ENCODE peak calls at places on chromosomes 11 and 22, in five cellular contexts. I is AG09309, E is suprapubic skin, V is spleen, C is HAP-1. L is an unnamed sample.

GRCh38 chr22:39325392-39325932 is 6.0 kb upstream of the RPL3 start:
- DNase-seq in I (no peak), E (no peak), V (no peak), C (no peak), L (no peak)

GRCh38 chr11:103358251-103358650 is 249.0 kb downstream of the DYNC2H1 start:
- DNase-seq in I (no peak), E (no peak), V (no peak), C (no peak), L (no peak)

GRCh38 chr11:56885182-56885581 is 103.5 kb upstream of the OR5AK2 start:
- DNase-seq in I (no peak), E (no peak), V (no peak), C (no peak), L (no peak)

GRCh38 chr11:9906043-9906791 is 242.3 kb downstream of the SWAP70 start:
- DNase-seq in I (peak), E (no peak), V (no peak), C (peak), L (no peak)

GRCh38 chr11:86062719-86063118 is 6.2 kb downstream of the PICALM start:
- DNase-seq in I (no peak), E (no peak), V (no peak), C (no peak), L (no peak)

GRCh38 chr11:29119691-29120328 is 897.0 kb downstream of the KCNA4 start:
- DNase-seq in I (peak), E (no peak), V (no peak), C (no peak), L (no peak)

GRCh38 chr11:69949327-69949726 is 128.8 kb upstream of the ANO1 start:
- DNase-seq in I (peak), E (no peak), V (peak), C (no peak), L (no peak)

GRCh38 chr11:2779981-2780849 is 80.4 kb upstream of the KCNQ1OT1 start:
- DNase-seq in I (no peak), E (peak), V (peak), C (no peak), L (no peak)

GRCh38 chr22:11629661-11630385 is 3898.2 kb upstream of the OR11H1 start:
- DNase-seq in I (no peak), E (no peak), V (peak), C (no peak), L (no peak)

GRCh38 chr22:31343235-31344191 is 2.6 kb downstream of the PATZ1 start:
- DNase-seq in I (no peak), E (no peak), V (peak), C (peak), L (no peak)

GRCh38 chr11:45371251-45371749 is 85.2 kb upstream of the SYT13 start:
- DNase-seq in I (peak), E (no peak), V (no peak), C (peak), L (peak)

GRCh38 chr11:16979708-16980622 is 34.2 kb downstream of the PLEKHA7 start:
- DNase-seq in I (no peak), E (peak), V (peak), C (no peak), L (no peak)

GRCh38 chr22:30743257-30744020 is 48.8 kb downstream of the OSBP2 start:
- DNase-seq in I (no peak), E (no peak), V (no peak), C (no peak), L (no peak)

GRCh38 chr11:469684-470667 is 19.9 kb downstream of the PTDSS2 start:
- DNase-seq in I (no peak), E (no peak), V (peak), C (no peak), L (no peak)

GRCh38 chr11:64849600-64850356 is 5.3 kb upstream of the CDC42BPG start:
- DNase-seq in I (no peak), E (no peak), V (no peak), C (no peak), L (no peak)

GRCh38 chr22:17237031-17237668 is 17.9 kb upstream of the ADA2 start:
- DNase-seq in I (no peak), E (no peak), V (no peak), C (no peak), L (no peak)

GRCh38 chr11:16358726-16359125 is 2.4 kb upstream of the SOX6 start:
- DNase-seq in I (no peak), E (no peak), V (no peak), C (no peak), L (no peak)

GRCh38 chr11:8039530-8040260 is 41.3 kb upstream of the TUB start:
- DNase-seq in I (no peak), E (peak), V (peak), C (no peak), L (no peak)

GRCh38 chr22:50218996-50219727 is 18.4 kb downstream of the SELENOO start:
- DNase-seq in I (no peak), E (no peak), V (no peak), C (peak), L (no peak)

GRCh38 chr11:126281245-126281644 is 1.6 kb upstream of the TIRAP start:
- DNase-seq in I (no peak), E (no peak), V (no peak), C (no peak), L (no peak)

GRCh38 chr11:14376920-14377319 is 17.9 kb upstream of the RRAS2 start:
- DNase-seq in I (no peak), E (no peak), V (no peak), C (no peak), L (no peak)

GRCh38 chr11:14381968-14382367 is 23.0 kb upstream of the RRAS2 start:
- DNase-seq in I (no peak), E (no peak), V (no peak), C (no peak), L (no peak)

GRCh38 chr11:14378171-14378570 is 19.2 kb upstream of the RRAS2 start:
- DNase-seq in I (no peak), E (no peak), V (no peak), C (no peak), L (no peak)

GRCh38 chr11:14380947-14381555 is 22.1 kb upstream of the RRAS2 start:
- DNase-seq in I (no peak), E (peak), V (peak), C (peak), L (no peak)

DNA sequence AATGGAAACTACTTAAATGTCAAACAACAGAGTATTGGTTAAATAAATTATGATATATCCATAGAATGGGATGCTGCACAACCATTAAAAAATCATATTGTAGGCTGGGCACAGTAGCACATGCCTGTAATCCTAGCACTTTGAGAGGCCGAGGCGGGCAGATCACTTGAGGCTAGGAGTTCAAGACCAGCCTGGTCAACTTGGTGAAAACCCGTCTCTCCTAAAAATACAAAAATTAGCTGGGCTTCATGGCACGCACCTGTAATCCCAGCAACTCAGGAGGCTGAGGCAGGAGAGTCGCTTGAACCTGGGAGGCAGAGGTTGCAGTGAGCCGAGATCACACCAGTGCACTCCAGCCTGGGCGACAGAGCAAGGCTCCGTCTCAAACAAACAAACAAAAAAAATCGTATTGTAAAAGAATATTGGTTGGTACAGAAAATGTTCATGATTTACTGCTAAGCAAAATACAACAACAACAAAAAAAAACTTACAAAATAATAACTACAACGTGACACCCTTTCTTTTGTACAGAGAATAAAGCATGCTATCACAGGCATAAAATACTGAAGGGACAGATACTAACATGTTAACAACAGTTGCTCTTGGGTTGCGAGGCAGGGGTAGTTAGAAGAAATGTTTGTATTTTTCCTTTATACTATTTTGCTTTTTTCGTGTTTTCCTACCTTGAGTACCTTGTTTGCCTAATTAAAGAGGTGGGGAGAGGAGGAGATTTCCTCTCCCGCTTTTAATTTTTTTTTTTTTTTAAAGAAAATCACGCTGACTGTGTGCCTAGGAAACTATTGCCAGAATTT is 21.3 kb upstream of the RRAS2 start:
- DNase-seq in I (no peak), E (no peak), V (no peak), C (no peak), L (no peak)
- H3K4me3 ChIP-seq in I (no peak), E (peak), V (no peak), C (no peak), L (no peak)

DNA sequence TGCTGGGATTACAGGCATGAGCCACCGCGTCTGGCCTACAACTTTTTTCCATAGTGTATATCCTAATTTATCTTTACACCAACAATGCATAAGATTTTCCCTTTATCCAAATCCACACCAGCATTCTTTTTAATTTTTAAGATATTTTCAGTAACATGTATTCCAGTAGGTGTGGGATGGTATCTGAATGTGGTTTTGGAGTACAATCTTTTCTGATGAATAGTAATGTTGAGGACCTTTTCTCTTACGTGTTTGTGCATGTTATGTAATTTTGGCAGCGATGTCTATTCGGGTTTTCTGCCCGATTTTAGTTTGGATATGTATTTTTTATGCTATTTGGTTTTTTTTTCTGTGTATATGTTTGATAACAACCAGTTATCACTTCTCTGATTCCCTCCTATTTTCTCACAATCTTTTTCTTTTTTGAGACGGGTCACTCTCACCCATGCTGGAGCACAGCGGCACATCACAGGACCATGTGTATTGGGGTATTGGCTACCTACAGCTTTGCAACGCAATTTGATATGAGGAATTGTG is 114.6 kb upstream of the GRK3 start:
- DNase-seq in I (no peak), E (no peak), V (no peak), C (no peak), L (no peak)
- H3K4me3 ChIP-seq in I (peak), E (peak), V (no peak), C (peak), L (peak)

DNA sequence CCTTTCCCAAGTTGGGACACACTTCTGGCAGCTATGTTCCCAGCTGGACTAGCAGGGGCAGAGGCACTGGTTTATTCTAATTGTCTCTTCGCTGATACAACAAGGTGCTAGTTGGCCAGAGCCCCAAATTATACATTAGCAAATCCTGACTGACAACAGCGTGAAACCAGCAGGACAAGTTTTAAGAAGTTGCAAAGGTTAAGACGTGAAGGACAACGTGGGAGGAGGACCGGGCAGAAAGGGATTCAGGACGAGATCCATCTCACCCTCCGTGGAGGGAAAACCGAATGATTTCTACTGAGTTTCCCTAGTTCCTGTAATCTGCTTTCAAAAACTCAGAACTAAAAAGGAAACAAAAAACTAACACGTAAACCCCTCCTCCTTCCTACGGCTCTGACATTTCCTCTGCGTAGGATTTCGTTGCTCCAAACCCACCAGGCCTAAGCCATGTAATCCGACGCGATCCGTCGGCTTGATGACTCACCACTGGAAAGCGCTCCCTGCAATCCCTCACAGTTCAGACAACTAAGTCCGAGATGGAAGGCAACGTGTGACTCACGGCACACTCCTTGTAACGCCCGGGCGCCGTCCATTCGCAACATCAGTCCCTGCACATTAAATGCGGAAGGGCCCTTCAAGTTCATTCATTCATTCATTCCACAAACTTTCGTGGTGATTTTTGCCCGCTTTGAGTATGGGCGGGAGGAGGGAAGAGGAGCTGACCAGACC is 703 bp downstream of the POGLUT3 start:
- DNase-seq in I (peak), E (peak), V (peak), C (peak), L (no peak)
- H3K4me3 ChIP-seq in I (peak), E (peak), V (peak), C (peak), L (no peak)

GRCh38 chr11:68012843-68013610 is 2.9 kb downstream of the ALDH3B1 start:
- DNase-seq in I (peak), E (no peak), V (no peak), C (peak), L (no peak)

GRCh38 chr11:68012044-68012842 is 2.1 kb downstream of the ALDH3B1 start:
- DNase-seq in I (no peak), E (peak), V (no peak), C (no peak), L (no peak)

GRCh38 chr11:68010058-68011041 is at the start of gene ALDH3B1:
- DNase-seq in I (no peak), E (peak), V (peak), C (peak), L (no peak)

GRCh38 chr11:68009391-68010000 is 631 bp upstream of the ALDH3B1 start:
- DNase-seq in I (no peak), E (no peak), V (no peak), C (no peak), L (no peak)

GRCh38 chr11:68011046-68011943 is 1.2 kb downstream of the ALDH3B1 start:
- DNase-seq in I (no peak), E (peak), V (no peak), C (no peak), L (no peak)
- H3K4me3 ChIP-seq in I (peak), E (peak), V (no peak), C (no peak), L (no peak)

DNA sequence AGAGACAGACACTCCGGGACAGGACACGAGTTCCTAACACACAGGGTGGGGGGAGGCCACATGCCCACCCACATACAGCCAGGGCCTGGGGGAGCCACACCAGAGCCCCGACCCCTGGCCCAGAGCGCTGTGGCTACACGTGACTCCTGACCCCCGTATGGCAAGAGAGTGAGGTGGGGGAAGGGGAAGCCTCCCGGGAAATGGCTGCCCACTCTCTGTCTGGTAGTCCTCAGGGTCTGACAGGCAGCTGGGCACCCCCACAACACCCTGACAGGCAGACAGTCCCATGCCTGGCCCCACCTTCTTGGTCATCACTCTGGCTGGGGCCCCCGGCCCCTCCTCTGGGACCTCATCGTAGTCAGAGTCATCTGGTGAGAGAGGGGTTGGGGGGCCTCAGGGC is 38.7 kb upstream of the PDE2A start:
- DNase-seq in I (no peak), E (no peak), V (no peak), C (no peak), L (no peak)
- H3K4me3 ChIP-seq in I (no peak), E (peak), V (no peak), C (no peak), L (no peak)

DNA sequence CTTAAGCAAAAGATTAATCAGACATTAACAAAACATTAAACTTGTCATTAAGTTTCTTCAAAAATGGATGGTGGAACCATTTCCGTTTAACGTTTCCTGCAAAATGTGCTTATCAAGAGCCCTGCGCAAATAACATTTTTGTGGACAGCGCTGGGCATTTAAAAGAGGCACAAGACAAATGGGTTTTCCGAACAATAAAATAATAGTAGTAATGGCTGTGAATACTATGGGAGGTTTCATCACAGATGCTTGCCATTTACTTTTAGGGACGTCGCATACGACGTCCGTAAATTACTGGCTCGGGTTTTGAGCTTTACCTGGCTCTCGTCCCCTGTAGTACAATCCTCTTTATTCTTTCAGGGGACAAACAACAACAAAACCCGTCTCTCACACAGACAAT is 1.0 kb downstream of the NPAT start:
- DNase-seq in I (peak), E (no peak), V (no peak), C (no peak), L (no peak)
- H3K4me3 ChIP-seq in I (peak), E (peak), V (peak), C (peak), L (peak)

DNA sequence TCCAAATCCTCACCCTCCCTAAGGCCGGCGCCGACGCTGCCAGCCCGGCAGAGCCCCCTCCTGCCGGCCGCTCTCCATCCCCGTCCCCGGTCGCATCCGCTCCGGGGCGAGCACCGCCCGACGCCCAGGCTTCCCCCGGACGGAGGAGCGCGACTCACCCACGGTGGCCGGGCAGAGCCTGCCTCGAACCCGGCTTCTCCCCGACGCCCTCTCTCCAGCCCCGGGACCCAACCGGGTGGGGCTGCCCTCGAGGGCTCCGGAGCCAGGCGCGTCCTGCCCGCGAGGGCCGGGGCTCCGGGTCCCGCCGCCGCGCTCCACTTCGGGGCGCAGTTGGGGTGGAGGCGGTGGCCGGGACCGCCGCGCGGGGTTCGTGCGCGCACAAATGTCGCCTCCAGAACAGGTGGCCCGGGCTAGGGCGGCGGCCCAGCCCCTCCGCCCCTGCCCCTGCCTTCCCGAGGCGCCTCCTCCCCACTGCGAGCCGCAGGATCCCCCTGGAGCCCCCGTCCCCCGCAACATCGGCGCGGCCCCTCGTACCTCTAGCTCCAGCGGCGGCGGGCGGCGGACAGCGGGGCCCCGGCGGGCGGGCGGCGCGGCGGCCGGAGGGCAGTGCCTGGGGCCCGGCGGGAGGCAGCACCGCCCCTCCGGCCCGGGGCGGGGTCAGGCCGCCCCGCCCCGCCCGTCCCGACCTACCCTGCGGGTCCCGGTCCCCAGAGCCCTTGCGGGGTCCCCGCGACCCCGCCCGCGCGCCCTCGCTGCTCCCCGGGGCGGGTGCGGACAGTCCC is at the start of gene A4GALT:
- DNase-seq in I (no peak), E (no peak), V (peak), C (no peak), L (no peak)
- H3K4me3 ChIP-seq in I (peak), E (peak), V (peak), C (peak), L (no peak)

GRCh38 chr11:31816467-31817053 is 5.4 kb upstream of the PAX6 start:
- DNase-seq in I (no peak), E (no peak), V (no peak), C (no peak), L (no peak)

GRCh38 chr11:31813961-31814868 is 3.1 kb upstream of the PAX6 start:
- DNase-seq in I (no peak), E (no peak), V (peak), C (no peak), L (no peak)

GRCh38 chr11:31817621-31818493 is 6.7 kb upstream of the PAX6 start:
- DNase-seq in I (no peak), E (no peak), V (peak), C (no peak), L (no peak)

GRCh38 chr11:31817054-31817620 is 6.0 kb upstream of the PAX6 start:
- DNase-seq in I (no peak), E (no peak), V (peak), C (no peak), L (peak)

DNA sequence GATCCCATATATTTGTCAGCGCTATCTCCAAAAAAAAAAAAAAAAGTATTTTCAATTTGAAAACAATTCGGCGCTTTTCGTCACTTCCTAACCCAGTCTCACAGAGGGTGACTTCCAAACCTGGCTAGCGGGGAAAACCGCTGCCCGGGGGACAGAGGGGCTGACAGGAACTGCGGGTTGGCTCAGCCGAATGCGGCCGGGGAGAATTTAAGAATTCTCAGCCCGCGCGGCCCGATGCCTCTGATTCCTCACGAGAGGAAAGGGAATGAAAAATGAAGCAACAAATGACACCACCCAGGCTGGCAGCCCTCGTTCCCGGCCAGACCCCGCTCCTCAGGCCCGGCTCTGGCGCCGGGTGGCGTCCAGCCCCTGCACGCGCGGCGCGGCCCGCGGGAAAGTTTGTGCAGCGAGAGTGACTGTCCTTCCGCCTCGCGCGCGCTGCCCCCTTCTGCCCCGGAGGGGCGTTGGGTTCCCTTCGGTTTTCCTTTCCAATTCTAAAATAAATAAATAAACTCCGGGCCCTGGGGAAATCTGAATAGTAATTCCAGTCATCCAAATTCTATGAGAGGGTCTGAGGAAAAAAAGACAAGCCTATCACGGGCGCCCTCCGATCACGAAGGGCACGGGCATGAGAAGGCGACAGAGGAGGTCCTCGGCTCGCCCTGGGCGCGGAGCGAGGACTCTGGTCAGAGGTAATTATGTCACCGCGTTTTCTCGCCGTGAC is 4.8 kb upstream of the PAX6 start:
- DNase-seq in I (no peak), E (no peak), V (peak), C (no peak), L (no peak)
- H3K4me3 ChIP-seq in I (no peak), E (peak), V (peak), C (no peak), L (no peak)

L was measured in Jurkat, Clone E6-1.